ENCODE peak calls at places on chromosomes 11 and 22, in nine cellular contexts. H is brain microvascular endothelial cell; A is fibroblast of villous mesenchyme; R is stimulated activated CD4-positive, alpha-beta T cell treated with anti-CD3 and anti-CD28 coated beads, Interleukin-1b, Interleukin-23, amount 100 ng/mL, for 24 hours; N is amniotic epithelial cell; X is activated gamma-delta T cell treated with Interleukin-2 at 50 U/mL for 16 hours; C is iris pigment epithelial cell; Y is T47D; M is germinal center. T is an unnamed sample.

GRCh38 chr11:45924927-45925326 is 2.5 kb downstream of the LARGE2 start:
- DNase-seq in M (no peak), R (no peak), Y (no peak), C (no peak), A (no peak), N (no peak), H (no peak), X (no peak), T (no peak)

GRCh38 chr11:119025099-119025473 is 5.6 kb downstream of the SLC37A4 start:
- DNase-seq in A (no peak), M (no peak), Y (no peak), H (no peak), R (no peak), X (no peak), C (no peak), N (no peak), T (no peak)

GRCh38 chr11:66579017-66579606 is 10.7 kb upstream of the CTSF start:
- DNase-seq in N (peak; percentile 75), X (peak; percentile 74), Y (peak; percentile 89), H (peak; percentile 74), M (peak; percentile 86), A (peak; percentile 75), C (peak; percentile 73), R (peak; percentile 71), T (peak; percentile 71)

GRCh38 chr22:27720860-27721259 is 80.7 kb downstream of the MN1 start:
- DNase-seq in H (no peak), R (no peak), C (no peak), X (no peak), M (no peak), Y (no peak), A (no peak), N (no peak), T (no peak)

GRCh38 chr11:313787-314547 is at the start of gene IFITM1:
- DNase-seq in Y (peak; percentile 68), H (no peak), C (peak; percentile 91), A (peak; percentile 96), X (peak; percentile 60), R (no peak), M (no peak), N (peak; percentile 82), T (peak; percentile 56)

GRCh38 chr22:30838111-30838510 is 130.5 kb downstream of the MORC2 start:
- DNase-seq in M (no peak), Y (no peak), C (no peak), R (no peak), A (peak; percentile 10), N (peak; percentile 23), H (no peak), X (no peak), T (no peak)

GRCh38 chr22:41197808-41198585 is 7.1 kb upstream of the L3MBTL2 start:
- DNase-seq in M (no peak), R (no peak), N (no peak), A (peak; percentile 35), H (no peak), C (no peak), Y (no peak), X (peak; percentile 33), T (peak; percentile 36)

GRCh38 chr22:29520851-29521250 is 32.7 kb downstream of the THOC5 start:
- DNase-seq in Y (no peak), A (peak; percentile 63), C (peak; percentile 93), M (no peak), N (peak; percentile 83), H (peak; percentile 79), X (no peak), R (no peak), T (no peak)

GRCh38 chr11:46422588-46422987 is 31.0 kb upstream of the CHRM4 start:
- DNase-seq in A (peak; percentile 77), C (peak; percentile 35), M (no peak), Y (no peak), N (no peak), X (no peak), R (no peak), H (no peak), T (no peak)

GRCh38 chr22:28882878-28883656 is at the start of gene ZNRF3:
- DNase-seq in C (peak; percentile 93), A (peak; percentile 95), R (peak; percentile 80), M (peak; percentile 92), X (peak; percentile 86), Y (peak; percentile 49), H (peak; percentile 80), N (peak; percentile 90), T (peak; percentile 98)

GRCh38 chr11:126756416-126756815 is 244.2 kb downstream of the KIRREL3 start:
- DNase-seq in Y (no peak), R (no peak), C (no peak), N (no peak), H (no peak), A (no peak), M (no peak), X (no peak), T (no peak)

T was measured in G401.